ENCODE peak calls at places on chromosome 10, in six cellular contexts. One of them, this sample, is unnamed. For H3K36me3, the result is how much of the 10 kb centered on the place peaks cover.

GRCh38 chr10:98646998-98647917 is 200.5 kb upstream of the HPS1 start:
- DNase-seq in SK-N-SH: no peak
- DNase-seq in lower lobe of right lung: no peak
- DNase-seq in mucosa of descending colon: no peak
- DNase-seq in BE2C: no peak
- DNase-seq in GM12878: no peak
- DNase-seq in this sample: no peak

GRCh38 chr10:106582291-106582690 is 582.2 kb downstream of the SORCS1 start:
- DNase-seq in GM12878: no peak
- DNase-seq in mucosa of descending colon: no peak
- DNase-seq in SK-N-SH: peak
- DNase-seq in lower lobe of right lung: no peak
- DNase-seq in BE2C: peak
- DNase-seq in this sample: no peak

GRCh38 chr10:31136951-31137885 is 105.6 kb upstream of the ZNF438 start:
- DNase-seq in lower lobe of right lung: no peak
- DNase-seq in mucosa of descending colon: no peak
- DNase-seq in SK-N-SH: no peak
- DNase-seq in BE2C: no peak
- DNase-seq in GM12878: no peak
- DNase-seq in this sample: peak

GRCh38 chr10:110527731-110528171 is 30.0 kb downstream of the DUSP5 start:
- DNase-seq in lower lobe of right lung: no peak
- DNase-seq in mucosa of descending colon: no peak
- DNase-seq in GM12878: no peak
- DNase-seq in SK-N-SH: no peak
- DNase-seq in BE2C: no peak
- DNase-seq in this sample: no peak

GRCh38 chr10:87092356-87092860 is 2.2 kb downstream of the GLUD1 start:
- DNase-seq in BE2C: no peak
- DNase-seq in GM12878: no peak
- DNase-seq in mucosa of descending colon: peak
- DNase-seq in lower lobe of right lung: no peak
- DNase-seq in SK-N-SH: no peak
- DNase-seq in this sample: peak

GRCh38 chr10:118868618-118869017 is 113.8 kb upstream of the CACUL1 start:
- DNase-seq in GM12878: no peak
- DNase-seq in SK-N-SH: no peak
- DNase-seq in lower lobe of right lung: no peak
- DNase-seq in mucosa of descending colon: no peak
- DNase-seq in BE2C: no peak
- DNase-seq in this sample: no peak

GRCh38 chr10:67088035-67088434 is 162.2 kb downstream of the LRRTM3 start:
- DNase-seq in lower lobe of right lung: no peak
- DNase-seq in BE2C: no peak
- DNase-seq in mucosa of descending colon: no peak
- DNase-seq in GM12878: no peak
- DNase-seq in SK-N-SH: no peak
- DNase-seq in this sample: no peak

GRCh38 chr10:760622-761021 is 71.2 kb upstream of the DIP2C start:
- DNase-seq in mucosa of descending colon: no peak
- DNase-seq in BE2C: no peak
- DNase-seq in lower lobe of right lung: no peak
- DNase-seq in SK-N-SH: no peak
- DNase-seq in GM12878: no peak
- DNase-seq in this sample: no peak

GRCh38 chr10:28845009-28845682 is 167.8 kb downstream of the BAMBI start:
- DNase-seq in BE2C: no peak
- DNase-seq in SK-N-SH: no peak
- DNase-seq in lower lobe of right lung: no peak
- DNase-seq in GM12878: no peak
- DNase-seq in mucosa of descending colon: no peak
- DNase-seq in this sample: no peak

GRCh38 chr10:87578799-87579401 is 74.2 kb downstream of the MINPP1 start:
- DNase-seq in SK-N-SH: no peak
- DNase-seq in GM12878: no peak
- DNase-seq in BE2C: no peak
- DNase-seq in lower lobe of right lung: no peak
- DNase-seq in mucosa of descending colon: no peak
- DNase-seq in this sample: no peak

GRCh38 chr10:122164028-122164601 is 107.0 kb upstream of the BTBD16 start:
- DNase-seq in GM12878: no peak
- DNase-seq in mucosa of descending colon: no peak
- DNase-seq in BE2C: peak
- DNase-seq in SK-N-SH: peak
- DNase-seq in lower lobe of right lung: no peak
- DNase-seq in this sample: no peak

GRCh38 chr10:124723826-124724225 is 20.4 kb downstream of the FAM53B start:
- DNase-seq in SK-N-SH: no peak
- DNase-seq in mucosa of descending colon: no peak
- DNase-seq in GM12878: no peak
- DNase-seq in BE2C: no peak
- DNase-seq in lower lobe of right lung: no peak
- DNase-seq in this sample: no peak

GRCh38 chr10:74770400-74770799 is 56.0 kb upstream of the KAT6B start:
- DNase-seq in mucosa of descending colon: no peak
- DNase-seq in BE2C: no peak
- DNase-seq in SK-N-SH: no peak
- DNase-seq in GM12878: no peak
- DNase-seq in lower lobe of right lung: no peak
- DNase-seq in this sample: no peak

GRCh38 chr10:90138844-90139243 is 437.5 kb downstream of the KIF20B start:
- DNase-seq in lower lobe of right lung: no peak
- DNase-seq in BE2C: no peak
- DNase-seq in GM12878: no peak
- DNase-seq in mucosa of descending colon: peak
- DNase-seq in SK-N-SH: no peak
- DNase-seq in this sample: no peak

GRCh38 chr10:131079314-131079713 is 232.2 kb downstream of the TCERG1L start:
- DNase-seq in BE2C: no peak
- DNase-seq in mucosa of descending colon: no peak
- DNase-seq in SK-N-SH: no peak
- DNase-seq in lower lobe of right lung: no peak
- DNase-seq in GM12878: no peak
- DNase-seq in this sample: no peak

GRCh38 chr10:72329290-72330058 is 25.2 kb downstream of the DNAJB12 start:
- DNase-seq in lower lobe of right lung: peak
- DNase-seq in SK-N-SH: no peak
- DNase-seq in BE2C: peak
- DNase-seq in mucosa of descending colon: no peak
- DNase-seq in GM12878: no peak
- DNase-seq in this sample: no peak

GRCh38 chr10:90665905-90666662 is 191.8 kb downstream of the HTR7 start:
- DNase-seq in GM12878: no peak
- DNase-seq in BE2C: no peak
- DNase-seq in lower lobe of right lung: no peak
- DNase-seq in SK-N-SH: no peak
- DNase-seq in mucosa of descending colon: no peak
- DNase-seq in this sample: no peak

GRCh38 chr10:48541144-48541795 is 63.6 kb downstream of the ARHGAP22 start:
- DNase-seq in GM12878: no peak
- DNase-seq in mucosa of descending colon: no peak
- DNase-seq in lower lobe of right lung: no peak
- DNase-seq in BE2C: no peak
- DNase-seq in SK-N-SH: no peak
- DNase-seq in this sample: no peak

GRCh38 chr10:125231116-125231812 is 70.9 kb upstream of the CTBP2 start:
- DNase-seq in SK-N-SH: peak
- DNase-seq in BE2C: no peak
- DNase-seq in lower lobe of right lung: no peak
- DNase-seq in mucosa of descending colon: no peak
- DNase-seq in GM12878: no peak
- DNase-seq in this sample: no peak

GRCh38 chr10:89339860-89340259 is 12.1 kb downstream of the IFIT3 start:
- DNase-seq in SK-N-SH: no peak
- DNase-seq in GM12878: no peak
- DNase-seq in lower lobe of right lung: no peak
- DNase-seq in mucosa of descending colon: no peak
- DNase-seq in BE2C: no peak
- DNase-seq in this sample: no peak

GRCh38 chr10:52486840-52487611 is 172.9 kb downstream of the DKK1 start:
- DNase-seq in GM12878: no peak
- DNase-seq in SK-N-SH: no peak
- DNase-seq in lower lobe of right lung: no peak
- DNase-seq in BE2C: no peak
- DNase-seq in mucosa of descending colon: no peak
- DNase-seq in this sample: no peak

GRCh38 chr10:70425096-70425495 is 16.4 kb downstream of the NODAL start:
- DNase-seq in GM12878: no peak
- DNase-seq in SK-N-SH: no peak
- DNase-seq in lower lobe of right lung: no peak
- DNase-seq in mucosa of descending colon: peak
- DNase-seq in BE2C: no peak
- DNase-seq in this sample: no peak
- H3K36me3 ChIP-seq in GM12878: under half
- H3K36me3 ChIP-seq in SK-N-SH: half or more
- H3K36me3 ChIP-seq in lower lobe of right lung: half or more
- H3K36me3 ChIP-seq in mucosa of descending colon: under half
- H3K36me3 ChIP-seq in BE2C: under half
- H3K36me3 ChIP-seq in this sample: half or more

GRCh38 chr10:22477365-22478287 is 132.3 kb downstream of the SPAG6 start:
- DNase-seq in GM12878: no peak
- DNase-seq in SK-N-SH: peak
- DNase-seq in lower lobe of right lung: no peak
- DNase-seq in BE2C: no peak
- DNase-seq in mucosa of descending colon: no peak
- DNase-seq in this sample: no peak

GRCh38 chr10:22479419-22479818 is 134.1 kb downstream of the SPAG6 start:
- DNase-seq in SK-N-SH: no peak
- DNase-seq in lower lobe of right lung: no peak
- DNase-seq in mucosa of descending colon: no peak
- DNase-seq in GM12878: no peak
- DNase-seq in BE2C: no peak
- DNase-seq in this sample: no peak

GRCh38 chr10:22481106-22481505 is 135.8 kb downstream of the SPAG6 start:
- DNase-seq in mucosa of descending colon: no peak
- DNase-seq in GM12878: no peak
- DNase-seq in BE2C: no peak
- DNase-seq in SK-N-SH: no peak
- DNase-seq in lower lobe of right lung: no peak
- DNase-seq in this sample: no peak

GRCh38 chr10:22476601-22477364 is 131.5 kb downstream of the SPAG6 start:
- DNase-seq in SK-N-SH: no peak
- DNase-seq in mucosa of descending colon: peak
- DNase-seq in lower lobe of right lung: no peak
- DNase-seq in BE2C: no peak
- DNase-seq in GM12878: no peak
- DNase-seq in this sample: no peak

GRCh38 chr10:22478555-22479334 is 133.4 kb downstream of the SPAG6 start:
- DNase-seq in SK-N-SH: no peak
- DNase-seq in BE2C: no peak
- DNase-seq in lower lobe of right lung: no peak
- DNase-seq in GM12878: no peak
- DNase-seq in mucosa of descending colon: no peak
- DNase-seq in this sample: no peak
- H3K4me3 ChIP-seq in SK-N-SH: no peak
- H3K4me3 ChIP-seq in BE2C: no peak
- H3K4me3 ChIP-seq in lower lobe of right lung: no peak
- H3K4me3 ChIP-seq in GM12878: no peak
- H3K4me3 ChIP-seq in mucosa of descending colon: no peak
- H3K4me3 ChIP-seq in this sample: no peak

GRCh38 chr10:6230335-6230734 is 27.6 kb downstream of the PFKFB3 start:
- DNase-seq in BE2C: no peak
- DNase-seq in mucosa of descending colon: no peak
- DNase-seq in lower lobe of right lung: peak
- DNase-seq in SK-N-SH: peak
- DNase-seq in GM12878: no peak
- DNase-seq in this sample: no peak
- H3K36me3 ChIP-seq in BE2C: under half
- H3K36me3 ChIP-seq in mucosa of descending colon: under half
- H3K36me3 ChIP-seq in lower lobe of right lung: half or more
- H3K36me3 ChIP-seq in SK-N-SH: half or more
- H3K36me3 ChIP-seq in GM12878: under half
- H3K36me3 ChIP-seq in this sample: under half

GRCh38 chr10:76350583-76350982 is 919.2 kb downstream of the LRMDA start:
- DNase-seq in lower lobe of right lung: no peak
- DNase-seq in mucosa of descending colon: no peak
- DNase-seq in BE2C: no peak
- DNase-seq in SK-N-SH: no peak
- DNase-seq in GM12878: no peak
- DNase-seq in this sample: no peak
- H3K4me3 ChIP-seq in lower lobe of right lung: no peak
- H3K4me3 ChIP-seq in mucosa of descending colon: no peak
- H3K4me3 ChIP-seq in BE2C: no peak
- H3K4me3 ChIP-seq in SK-N-SH: no peak
- H3K4me3 ChIP-seq in GM12878: no peak
- H3K4me3 ChIP-seq in this sample: no peak

DNA sequence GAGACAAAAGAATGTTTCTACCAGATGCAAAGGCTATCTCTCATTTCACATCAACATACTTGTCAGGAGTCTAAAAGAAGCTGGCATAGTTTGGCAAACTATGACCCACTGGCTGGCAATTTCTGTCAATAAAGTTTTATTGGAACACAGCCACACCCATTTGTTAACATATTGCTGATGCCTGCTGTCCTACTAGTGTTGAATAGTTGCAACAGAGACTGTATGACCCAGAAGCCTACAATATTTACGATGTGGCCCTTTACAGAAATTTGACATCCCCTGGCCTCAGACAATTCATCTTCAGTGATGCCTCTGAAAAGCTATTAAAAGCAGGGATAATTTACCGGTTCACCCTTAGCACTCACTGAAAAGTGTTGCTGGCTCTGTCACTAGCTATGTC is 155.2 kb downstream of the ARID5B start:
- DNase-seq in mucosa of descending colon: no peak
- DNase-seq in SK-N-SH: no peak
- DNase-seq in GM12878: no peak
- DNase-seq in BE2C: no peak
- DNase-seq in lower lobe of right lung: no peak
- DNase-seq in this sample: no peak
- H3K36me3 ChIP-seq in mucosa of descending colon: under half
- H3K36me3 ChIP-seq in SK-N-SH: half or more
- H3K36me3 ChIP-seq in GM12878: under half
- H3K36me3 ChIP-seq in BE2C: under half
- H3K36me3 ChIP-seq in lower lobe of right lung: under half
- H3K36me3 ChIP-seq in this sample: under half

DNA sequence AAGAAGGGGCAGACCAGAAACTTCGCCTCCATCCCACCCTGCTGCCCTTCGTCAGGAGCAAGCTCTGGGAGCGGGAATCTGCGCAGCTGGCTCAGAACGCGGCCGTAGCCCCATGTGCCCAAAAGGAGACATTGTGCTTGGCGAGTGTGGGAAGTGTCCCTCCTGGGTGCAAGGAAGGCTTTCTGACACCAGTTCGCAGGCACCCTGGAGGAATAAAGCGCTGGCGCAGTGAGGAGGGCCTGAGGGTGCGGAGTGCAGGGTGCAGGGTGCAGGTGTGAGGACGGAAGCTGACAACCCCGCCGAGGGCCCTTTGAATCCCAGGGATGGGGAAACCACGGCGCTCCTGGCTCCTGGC is 811 bp downstream of the SLIT1 start:
- DNase-seq in mucosa of descending colon: no peak
- DNase-seq in GM12878: no peak
- DNase-seq in lower lobe of right lung: no peak
- DNase-seq in SK-N-SH: no peak
- DNase-seq in BE2C: no peak
- DNase-seq in this sample: no peak
- H3K4me3 ChIP-seq in mucosa of descending colon: no peak
- H3K4me3 ChIP-seq in GM12878: no peak
- H3K4me3 ChIP-seq in lower lobe of right lung: no peak
- H3K4me3 ChIP-seq in SK-N-SH: no peak
- H3K4me3 ChIP-seq in BE2C: peak
- H3K4me3 ChIP-seq in this sample: no peak